ENCODE peak calls at places on chromosomes 12 and 14, in nine cellular contexts. E is ovary; A is SJCRH30; J is thoracic aorta; C is testis; U is naive thymus-derived CD4-positive, alpha-beta T cell; P is Peyer's patch; Y is SJSA1; V is gastrocnemius medialis. Q is an unnamed sample. For H3K36me3, the result is how much of the 10 kb centered on the place peaks cover.

GRCh38 chr14:92693998-92694780 is 54.2 kb downstream of the LGMN start:
- DNase-seq in E (no peak), Y (no peak), C (no peak), A (no peak), P (no peak), J (no peak), V (no peak), U (no peak), Q (no peak)

GRCh38 chr12:67625004-67625403 is 23.5 kb upstream of the DYRK2 start:
- DNase-seq in J (no peak), Y (no peak), E (no peak), U (no peak), A (no peak), P (no peak), V (no peak), C (no peak), Q (no peak)

GRCh38 chr12:4615667-4616066 is 33.2 kb downstream of the AKAP3 start:
- DNase-seq in Y (no peak), V (no peak), C (no peak), P (no peak), E (no peak), A (no peak), U (no peak), J (no peak), Q (no peak)

GRCh38 chr12:47785036-47785886 is 12.2 kb downstream of the SLC48A1 start:
- DNase-seq in C (no peak), P (no peak), Y (no peak), A (no peak), J (no peak), U (no peak), E (peak), V (no peak), Q (no peak)

GRCh38 chr12:113075137-113075683 is 18.7 kb downstream of the DTX1 start:
- DNase-seq in C (no peak), A (no peak), E (no peak), U (no peak), V (no peak), J (no peak), P (peak), Y (no peak), Q (no peak)

GRCh38 chr12:121072147-121072546 is 33.1 kb upstream of the OASL start:
- DNase-seq in C (no peak), P (no peak), U (no peak), J (no peak), V (no peak), A (no peak), E (no peak), Y (no peak), Q (no peak)

GRCh38 chr14:95741051-95741490 is 27.1 kb upstream of the TCL1A start:
- DNase-seq in A (no peak), U (no peak), J (no peak), P (no peak), E (no peak), C (no peak), Y (no peak), V (no peak), Q (no peak)

GRCh38 chr12:212799-213526 is 994 bp downstream of the SLC6A12 start:
- DNase-seq in A (no peak), J (no peak), V (no peak), P (no peak), Y (no peak), U (no peak), E (peak), C (peak), Q (no peak)

GRCh38 chr12:14629832-14630688 is 62.4 kb upstream of the PLBD1 start:
- DNase-seq in A (peak), E (peak), P (peak), U (peak), J (peak), C (peak), V (peak), Y (peak), Q (peak)

GRCh38 chr14:64720190-64720589 is 16.0 kb downstream of the PLEKHG3 start:
- DNase-seq in Y (peak), P (peak), C (no peak), J (no peak), A (no peak), E (no peak), V (peak), U (no peak), Q (no peak)

GRCh38 chr12:49049566-49050224 is 10.9 kb downstream of the KMT2D start:
- DNase-seq in Y (peak), E (peak), A (no peak), V (no peak), P (no peak), C (no peak), U (no peak), J (no peak), Q (no peak)

GRCh38 chr12:80469681-80470080 is 25.6 kb downstream of the PTPRQ start:
- DNase-seq in C (no peak), J (no peak), P (no peak), V (no peak), E (no peak), U (no peak), Y (no peak), A (no peak), Q (no peak)

GRCh38 chr14:81193924-81194633 is 26.7 kb downstream of the GTF2A1 start:
- DNase-seq in V (no peak), J (no peak), P (no peak), U (no peak), E (no peak), C (no peak), A (no peak), Y (no peak), Q (no peak)

GRCh38 chr14:101903111-101903561 is 61.2 kb upstream of the DYNC1H1 start:
- DNase-seq in Y (no peak), C (no peak), A (no peak), P (no peak), V (peak), U (no peak), E (no peak), J (no peak), Q (no peak)

GRCh38 chr12:124466200-124467128 is 100.9 kb downstream of the NCOR2 start:
- DNase-seq in Y (no peak), V (peak), P (peak), A (peak), E (no peak), C (no peak), U (peak), J (no peak), Q (no peak)

GRCh38 chr14:66056926-66057552 is 429.1 kb upstream of the CCDC196 start:
- DNase-seq in E (no peak), J (no peak), U (no peak), Y (no peak), C (no peak), P (no peak), V (no peak), A (no peak), Q (no peak)

GRCh38 chr14:89027097-89027740 is 202.8 kb downstream of the TTC8 start:
- DNase-seq in A (no peak), V (peak), C (peak), J (no peak), E (peak), U (peak), Y (peak), P (peak), Q (no peak)

GRCh38 chr14:70011098-70011497 is 131.9 kb downstream of the SMOC1 start:
- DNase-seq in E (no peak), Y (no peak), P (no peak), C (no peak), V (no peak), A (no peak), J (no peak), U (no peak), Q (no peak)

GRCh38 chr14:33307691-33308369 is 369.2 kb downstream of the NPAS3 start:
- DNase-seq in U (no peak), V (peak), P (no peak), C (peak), A (no peak), Y (no peak), J (no peak), E (peak), Q (peak)

GRCh38 chr12:110149104-110149660 is 25.0 kb downstream of the IFT81 start:
- DNase-seq in U (no peak), C (no peak), E (no peak), Y (no peak), A (no peak), P (no peak), J (no peak), V (no peak), Q (no peak)

GRCh38 chr14:105532735-105533141 is 6.4 kb downstream of the TMEM121 start:
- DNase-seq in J (no peak), V (no peak), U (no peak), Y (no peak), P (peak), A (peak), E (no peak), C (no peak), Q (no peak)

GRCh38 chr12:128918481-128918880 is 65.2 kb downstream of the GLT1D1 start:
- DNase-seq in E (no peak), A (no peak), C (no peak), P (no peak), J (no peak), U (no peak), Y (no peak), V (no peak), Q (no peak)

GRCh38 chr12:42516573-42516972 is 73.0 kb downstream of the PRICKLE1 start:
- DNase-seq in E (no peak), V (no peak), P (no peak), Y (no peak), A (no peak), C (no peak), J (no peak), U (no peak), Q (no peak)

GRCh38 chr14:33551963-33552362 is 398.9 kb downstream of the EGLN3 start:
- DNase-seq in C (no peak), J (no peak), E (no peak), Y (no peak), A (peak), U (no peak), V (no peak), P (no peak), Q (no peak)

GRCh38 chr14:53954551-53955233 is 1.9 kb downstream of the BMP4 start:
- DNase-seq in U (no peak), Y (no peak), P (peak), V (no peak), E (peak), J (no peak), C (no peak), A (no peak), Q (no peak)

GRCh38 chr14:55794655-55795583 is 214.9 kb downstream of the KTN1 start:
- DNase-seq in E (no peak), P (no peak), A (no peak), U (no peak), V (no peak), J (no peak), Y (peak), C (no peak), Q (no peak)

GRCh38 chr12:103913100-103913499 is 17.1 kb upstream of the HSP90B1 start:
- DNase-seq in Y (no peak), E (no peak), P (no peak), A (no peak), J (no peak), C (no peak), V (no peak), U (no peak), Q (no peak)

GRCh38 chr14:101169267-101169666 is 265.7 kb upstream of the RTL1 start:
- DNase-seq in J (no peak), U (no peak), Y (no peak), C (no peak), V (no peak), P (no peak), A (no peak), E (no peak), Q (no peak)

GRCh38 chr12:132458441-132459225 is 31.3 kb upstream of the FBRSL1 start:
- DNase-seq in V (no peak), C (no peak), A (no peak), E (no peak), Y (no peak), P (no peak), U (no peak), J (no peak), Q (no peak)

GRCh38 chr12:94815958-94816357 is 165.6 kb upstream of the TMCC3 start:
- DNase-seq in A (no peak), P (peak), J (no peak), C (no peak), Y (no peak), U (no peak), V (no peak), E (no peak), Q (no peak)

GRCh38 chr12:24850486-24850885 is 98.4 kb downstream of the BCAT1 start:
- DNase-seq in E (no peak), P (no peak), V (no peak), J (no peak), A (no peak), U (no peak), C (no peak), Y (no peak), Q (no peak)
- H3K36me3 ChIP-seq in E (under half), P (under half), V (under half), J (under half), A (half or more), U (under half), C (under half), Y (under half), Q (under half)

GRCh38 chr12:111672822-111673381 is 12.9 kb downstream of the BRAP start:
- DNase-seq in C (no peak), J (no peak), P (no peak), A (no peak), E (no peak), V (no peak), U (no peak), Y (no peak), Q (no peak)

GRCh38 chr12:111673503-111673902 is 12.3 kb downstream of the BRAP start:
- DNase-seq in Y (no peak), C (no peak), A (peak), P (no peak), J (no peak), E (no peak), V (no peak), U (no peak), Q (no peak)

GRCh38 chr12:111677186-111677585 is 8.6 kb downstream of the BRAP start:
- DNase-seq in C (no peak), J (no peak), Y (no peak), E (no peak), P (no peak), V (no peak), U (no peak), A (no peak), Q (no peak)
- H3K36me3 ChIP-seq in C (under half), J (half or more), Y (half or more), E (under half), P (under half), V (under half), U (under half), A (under half), Q (under half)

GRCh38 chr14:73262427-73263183 is 25.3 kb downstream of the PAPLN start:
- DNase-seq in P (peak), Y (no peak), A (no peak), C (no peak), J (no peak), E (peak), V (no peak), U (no peak), Q (no peak)

GRCh38 chr14:73265721-73266046 is 28.4 kb downstream of the PAPLN start:
- DNase-seq in V (no peak), C (no peak), J (no peak), A (no peak), U (no peak), P (no peak), Y (no peak), E (no peak), Q (no peak)

GRCh38 chr14:73263606-73264005 is 26.3 kb downstream of the PAPLN start:
- DNase-seq in C (no peak), Y (no peak), J (no peak), V (no peak), A (no peak), P (no peak), E (no peak), U (no peak), Q (no peak)

GRCh38 chr14:73264896-73265720 is 27.8 kb downstream of the PAPLN start:
- DNase-seq in E (no peak), J (no peak), A (no peak), C (no peak), Y (no peak), V (no peak), U (no peak), P (no peak), Q (no peak)

DNA sequence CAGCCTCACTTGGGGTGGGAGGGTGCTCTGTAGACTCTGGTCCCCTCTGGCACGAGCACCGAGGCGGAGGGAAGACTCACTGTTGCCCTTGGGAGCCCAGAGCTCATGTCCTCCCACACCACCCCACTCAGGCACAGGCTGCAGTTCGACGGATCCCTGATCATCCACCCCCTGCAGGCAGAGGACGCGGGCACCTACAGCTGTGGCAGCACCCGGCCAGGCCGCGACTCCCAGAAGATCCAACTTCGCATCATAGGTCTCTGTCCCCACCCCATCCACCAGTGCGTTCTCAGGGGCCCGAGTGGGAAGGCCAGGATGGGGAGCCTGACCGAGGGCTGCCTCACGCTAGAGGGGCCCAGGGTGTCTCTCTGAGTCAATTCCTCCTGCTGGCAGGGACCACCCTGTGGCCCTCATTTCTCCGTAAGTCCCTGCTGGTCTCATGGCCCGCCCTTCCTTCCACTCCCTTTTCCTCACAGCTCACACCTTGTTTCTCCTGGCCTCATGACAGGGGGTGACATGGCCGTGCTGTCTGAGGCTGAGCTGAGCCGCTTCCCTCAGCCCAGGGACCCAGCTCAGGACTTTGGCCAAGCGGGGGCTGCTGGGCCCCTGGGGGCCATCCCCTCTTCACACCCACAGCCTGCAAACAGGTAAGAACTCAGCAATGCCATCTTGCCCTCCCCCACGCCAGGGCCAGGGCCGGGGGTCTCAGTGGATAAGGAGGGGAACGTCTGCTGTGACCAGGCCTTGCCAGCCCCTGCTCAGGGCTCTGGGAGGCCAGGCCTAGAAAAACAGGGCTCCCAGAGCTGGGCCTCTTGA is 27.0 kb downstream of the PAPLN start:
- DNase-seq in Y (no peak), A (no peak), C (no peak), V (no peak), U (no peak), J (no peak), P (peak), E (no peak), Q (no peak)
- H3K36me3 ChIP-seq in Y (under half), A (under half), C (under half), V (under half), U (under half), J (under half), P (under half), E (under half), Q (under half)

GRCh38 chr12:108532061-108532848 is 17.2 kb downstream of the FICD start:
- DNase-seq in Y (no peak), A (no peak), U (no peak), V (peak), P (no peak), C (no peak), E (no peak), J (no peak), Q (no peak)
- H3K36me3 ChIP-seq in Y (half or more), A (half or more), U (under half), V (under half), P (under half), C (under half), E (under half), J (under half), Q (under half)

DNA sequence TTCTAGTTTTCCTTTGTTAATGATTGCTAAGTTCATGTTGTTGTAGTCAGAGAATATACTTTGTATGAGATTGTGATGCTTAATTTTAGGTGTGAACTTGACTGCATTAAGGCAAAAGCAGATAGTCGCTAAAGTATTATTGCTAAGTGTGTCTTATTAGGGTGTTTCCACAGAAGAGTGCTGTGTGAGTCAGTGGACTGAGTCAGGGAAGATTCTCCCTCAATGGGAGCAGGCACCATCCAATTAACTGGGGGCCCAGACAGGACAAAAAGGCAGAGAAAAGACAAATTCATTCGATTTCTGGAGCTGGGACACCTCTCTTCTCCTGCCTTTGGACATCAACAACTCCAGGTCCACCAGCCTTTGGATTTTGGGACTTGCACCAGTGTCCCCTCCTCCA is 48.5 kb downstream of the BAZ1A start:
- DNase-seq in V (no peak), U (no peak), Y (no peak), J (no peak), E (no peak), P (no peak), A (no peak), C (no peak), Q (no peak)
- H3K36me3 ChIP-seq in V (under half), U (under half), Y (under half), J (under half), E (under half), P (under half), A (under half), C (under half), Q (under half)

DNA sequence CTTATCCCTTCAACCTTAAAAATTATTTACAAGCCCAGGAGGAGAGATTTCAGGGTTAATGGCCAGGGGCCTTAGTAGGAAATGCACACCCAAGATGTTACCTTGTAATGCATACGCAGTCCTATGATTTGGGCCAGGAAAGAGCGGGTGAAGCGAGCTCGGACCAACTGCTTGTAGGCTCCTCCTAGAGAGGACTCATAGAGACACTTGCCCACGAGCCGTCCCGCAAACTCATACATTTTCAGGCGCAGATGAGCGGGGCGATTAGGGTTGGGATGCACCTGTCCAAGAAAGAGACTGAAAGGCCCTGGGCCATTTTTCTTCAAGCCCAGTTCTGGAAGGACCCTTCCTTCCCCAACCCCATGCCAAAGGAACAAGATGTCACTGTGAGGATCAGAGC is 43.0 kb downstream of the AREL1 start:
- DNase-seq in A (no peak), C (no peak), J (no peak), Y (no peak), V (no peak), P (no peak), U (no peak), E (no peak), Q (no peak)
- H3K36me3 ChIP-seq in A (half or more), C (under half), J (under half), Y (half or more), V (under half), P (under half), U (under half), E (under half), Q (under half)

GRCh38 chr14:30597496-30597895 is 24.6 kb upstream of the SCFD1 start:
- DNase-seq in E (no peak), U (no peak), Y (no peak), V (no peak), J (no peak), C (no peak), A (no peak), P (no peak), Q (no peak)

GRCh38 chr14:30603402-30603801 is 18.7 kb upstream of the SCFD1 start:
- DNase-seq in A (no peak), C (no peak), P (no peak), J (no peak), E (no peak), V (no peak), Y (no peak), U (no peak), Q (no peak)

GRCh38 chr14:30600907-30601578 is 21.1 kb upstream of the SCFD1 start:
- DNase-seq in C (no peak), E (no peak), U (no peak), Y (no peak), V (peak), J (no peak), P (no peak), A (no peak), Q (no peak)

GRCh38 chr14:30596972-30597371 is 25.1 kb upstream of the SCFD1 start:
- DNase-seq in E (no peak), C (no peak), Y (no peak), U (no peak), V (no peak), A (no peak), J (no peak), P (no peak), Q (no peak)

GRCh38 chr14:30601579-30601916 is 20.6 kb upstream of the SCFD1 start:
- DNase-seq in P (no peak), U (no peak), J (no peak), E (no peak), V (no peak), C (no peak), Y (no peak), A (no peak), Q (no peak)
- H3K36me3 ChIP-seq in P (under half), U (under half), J (under half), E (under half), V (under half), C (under half), Y (half or more), A (under half), Q (under half)

DNA sequence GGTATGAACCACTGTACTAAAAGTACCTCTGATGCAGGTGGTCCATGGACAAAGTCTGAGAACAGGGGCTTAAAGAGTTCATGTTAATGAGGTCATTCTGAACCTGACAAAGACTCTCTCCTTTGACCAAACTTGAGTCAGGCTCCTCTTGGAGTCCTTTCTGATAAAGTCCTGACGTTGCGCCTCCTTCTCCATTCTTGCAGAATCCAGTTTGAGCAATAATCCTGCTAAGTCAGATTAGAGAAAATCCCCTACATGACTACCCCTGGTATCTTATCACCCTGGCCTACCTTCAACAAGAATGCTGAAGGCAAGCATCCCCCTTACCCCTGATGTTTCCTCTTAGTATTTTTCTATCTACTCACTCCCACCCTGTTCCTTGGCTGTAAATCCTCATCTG is 46.0 kb upstream of the ISM2 start:
- DNase-seq in C (no peak), Y (no peak), P (no peak), V (no peak), J (no peak), U (no peak), A (no peak), E (no peak), Q (no peak)
- H3K36me3 ChIP-seq in C (under half), Y (under half), P (under half), V (under half), J (under half), U (under half), A (under half), E (under half), Q (under half)

Q was measured in BJ.